ENCODE peak calls at places on chromosomes 2 and 18, in six cellular contexts. I is stimulated activated CD4-positive, alpha-beta T cell treated with anti-CD3 and anti-CD28 coated beads, Interleukin-2, amount 100 ng/mL, for 24 hours; P is KBM-7; F is NCI-H1092; Y is AG10803; J is cerebellar nuclear complex. W is an unnamed sample.

GRCh38 chr2:200797242-200797770 is 14.4 kb upstream of the BZW1 start:
- DNase-seq in I (no peak), P (peak; percentile 11), F (no peak), Y (peak; percentile 49), J (no peak), W (peak; percentile 21)

GRCh38 chr2:185472574-185472973 is 266.0 kb upstream of the FSIP2 start:
- DNase-seq in I (no peak), P (no peak), F (no peak), Y (no peak), J (no peak), W (no peak)

GRCh38 chr2:185857676-185858075 is 119.1 kb downstream of the FSIP2 start:
- DNase-seq in I (no peak), P (no peak), F (no peak), Y (no peak), J (no peak), W (no peak)

GRCh38 chr18:44651453-44651852 is 29.2 kb upstream of the SETBP1 start:
- DNase-seq in I (no peak), P (no peak), F (no peak), Y (peak; percentile 71), J (no peak), W (peak; percentile 17)

GRCh38 chr2:222290691-222291484 is 7.9 kb downstream of the PAX3 start:
- DNase-seq in I (no peak), P (no peak), F (peak; percentile 47), Y (peak; percentile 82), J (no peak), W (no peak)

GRCh38 chr2:192029089-192029488 is 165.6 kb downstream of the TMEFF2 start:
- DNase-seq in I (peak; percentile 8), P (peak; percentile 24), F (no peak), Y (no peak), J (no peak), W (no peak)

GRCh38 chr2:172467382-172467781 is 40.0 kb downstream of the ITGA6 start:
- DNase-seq in I (no peak), P (no peak), F (no peak), Y (no peak), J (no peak), W (no peak)

GRCh38 chr2:74201196-74201595 is 2.8 kb downstream of the MTHFD2 start:
- DNase-seq in I (no peak), P (no peak), F (no peak), Y (no peak), J (no peak), W (peak; percentile 51)

GRCh38 chr2:48944961-48945360 is 189.4 kb upstream of the LHCGR start:
- DNase-seq in I (no peak), P (no peak), F (no peak), Y (no peak), J (no peak), W (no peak)

GRCh38 chr18:60684843-60685513 is 312.4 kb upstream of the MC4R start:
- DNase-seq in I (no peak), P (peak; percentile 11), F (no peak), Y (peak; percentile 28), J (no peak), W (no peak)

GRCh38 chr2:15938803-15939555 is 1.4 kb upstream of the MYCN start:
- DNase-seq in I (no peak), P (no peak), F (no peak), Y (no peak), J (no peak), W (no peak)

GRCh38 chr2:146037334-146037870 is 1517.5 kb upstream of the ZEB2 start:
- DNase-seq in I (no peak), P (no peak), F (no peak), Y (peak; percentile 2), J (no peak), W (no peak)

GRCh38 chr2:203625712-203626111 is 80.7 kb upstream of the CD28 start:
- DNase-seq in I (no peak), P (no peak), F (no peak), Y (no peak), J (no peak), W (no peak)

GRCh38 chr18:75248426-75249191 is 38.0 kb downstream of the TSHZ1 start:
- DNase-seq in I (no peak), P (peak; percentile 73), F (peak; percentile 29), Y (no peak), J (no peak), W (no peak)

GRCh38 chr18:59056706-59057492 is 82.8 kb upstream of the SEC11C start:
- DNase-seq in I (no peak), P (peak; percentile 2), F (peak; percentile 70), Y (peak; percentile 54), J (no peak), W (peak; percentile 69)

GRCh38 chr2:225694664-225695063 is 295.2 kb downstream of the NYAP2 start:
- DNase-seq in I (no peak), P (no peak), F (no peak), Y (no peak), J (no peak), W (no peak)

GRCh38 chr2:73823916-73824523 is 4.7 kb upstream of the STAMBP start:
- DNase-seq in I (no peak), P (peak; percentile 58), F (peak; percentile 27), Y (peak; percentile 87), J (no peak), W (no peak)

GRCh38 chr2:111225871-111226270 is 105.2 kb downstream of the BCL2L11 start:
- DNase-seq in I (no peak), P (no peak), F (no peak), Y (no peak), J (no peak), W (no peak)

GRCh38 chr2:22002066-22002465 is 878.3 kb downstream of the TDRD15 start:
- DNase-seq in I (no peak), P (peak; percentile 2), F (no peak), Y (no peak), J (no peak), W (no peak)

GRCh38 chr2:142952793-142953192 is 75.3 kb downstream of the KYNU start:
- DNase-seq in I (no peak), P (no peak), F (no peak), Y (no peak), J (no peak), W (no peak)

GRCh38 chr2:25115902-25116301 is 52.5 kb downstream of the POMC start:
- DNase-seq in I (no peak), P (no peak), F (no peak), Y (peak; percentile 60), J (no peak), W (no peak)

GRCh38 chr18:59478591-59478990 is 119.5 kb upstream of the LMAN1 start:
- DNase-seq in I (no peak), P (no peak), F (no peak), Y (peak; percentile 87), J (no peak), W (no peak)

GRCh38 chr2:42980764-42981416 is 188.5 kb upstream of the HAAO start:
- DNase-seq in I (no peak), P (no peak), F (no peak), Y (no peak), J (no peak), W (peak; percentile 3)

GRCh38 chr2:237471457-237472186 is 15.4 kb upstream of the MLPH start:
- DNase-seq in I (peak; percentile 52), P (peak; percentile 66), F (no peak), Y (peak; percentile 66), J (no peak), W (no peak)

GRCh38 chr2:45851576-45852304 is 200.3 kb downstream of the PRKCE start:
- DNase-seq in I (no peak), P (no peak), F (no peak), Y (peak; percentile 86), J (no peak), W (no peak)

GRCh38 chr2:108922141-108922915 is 66.7 kb downstream of the EDAR start:
- DNase-seq in I (no peak), P (no peak), F (no peak), Y (peak; percentile 25), J (no peak), W (no peak)

GRCh38 chr2:232465061-232465460 is 9.1 kb downstream of the ALPI start:
- DNase-seq in I (no peak), P (no peak), F (no peak), Y (no peak), J (no peak), W (no peak)

GRCh38 chr2:70083344-70084156 is 3.7 kb upstream of the PCBP1 start:
- DNase-seq in I (peak; percentile 65), P (no peak), F (no peak), Y (no peak), J (no peak), W (no peak)

GRCh38 chr18:25646971-25647370 is 295.0 kb upstream of the ZNF521 start:
- DNase-seq in I (no peak), P (no peak), F (no peak), Y (peak; percentile 92), J (no peak), W (no peak)

GRCh38 chr2:158024288-158024898 is 77.3 kb upstream of the UPP2 start:
- DNase-seq in I (peak; percentile 69), P (peak; percentile 68), F (no peak), Y (peak; percentile 55), J (no peak), W (no peak)

GRCh38 chr2:172210599-172210998 is 107.9 kb upstream of the DLX2 start:
- DNase-seq in I (no peak), P (no peak), F (no peak), Y (no peak), J (no peak), W (no peak)

GRCh38 chr2:78992807-78993517 is 32.5 kb upstream of the REG3G start:
- DNase-seq in I (no peak), P (no peak), F (no peak), Y (no peak), J (no peak), W (no peak)

GRCh38 chr2:108594132-108594981 is 60.1 kb downstream of the LIMS1 start:
- DNase-seq in I (no peak), P (peak; percentile 84), F (no peak), Y (peak; percentile 90), J (no peak), W (no peak)

GRCh38 chr2:165903406-165903805 is 50.2 kb downstream of the TTC21B start:
- DNase-seq in I (no peak), P (no peak), F (no peak), Y (no peak), J (no peak), W (no peak)

W was measured in uterus.